ENCODE peak calls at places on chromosomes 16 and 17, in four cellular contexts. T is right cardiac atrium, E is iPS DF 6.9, P is Panc1. L is an unnamed sample. For H3K4me1, the result is how much of the 10 kb centered on the place peaks cover.

GRCh38 chr17:46783031-46783593 is 35.4 kb downstream of the WNT3 start:
- DNase-seq in P (no peak), E (no peak), T (no peak), L (no peak)

GRCh38 chr16:70402916-70403659 is 35.8 kb downstream of the ST3GAL2 start:
- DNase-seq in E (no peak), T (no peak), P (no peak), L (no peak)

GRCh38 chr16:23518435-23518891 is 8.2 kb upstream of the GGA2 start:
- DNase-seq in E (no peak), T (no peak), P (no peak), L (no peak)

GRCh38 chr16:10878644-10879498 is 1.9 kb downstream of the CIITA start:
- DNase-seq in T (peak), E (no peak), P (no peak), L (peak)

GRCh38 chr17:59423137-59423703 is 91.8 kb downstream of the YPEL2 start:
- DNase-seq in P (no peak), E (no peak), T (peak), L (peak)

GRCh38 chr17:69287168-69287567 is 39.8 kb downstream of the ABCA5 start:
- DNase-seq in E (no peak), P (no peak), T (no peak), L (no peak)

GRCh38 chr17:30323262-30323894 is 10.5 kb downstream of the TMIGD1 start:
- DNase-seq in T (no peak), E (no peak), P (no peak), L (no peak)

GRCh38 chr17:6627019-6627418 is 13.5 kb downstream of the KIAA0753 start:
- DNase-seq in E (no peak), T (no peak), P (no peak), L (no peak)

GRCh38 chr17:38619451-38619795 is 13.7 kb upstream of the SRCIN1 start:
- DNase-seq in T (no peak), E (no peak), P (no peak), L (no peak)

GRCh38 chr17:80611831-80612230 is 67.2 kb downstream of the RPTOR start:
- DNase-seq in P (no peak), T (no peak), E (no peak), L (no peak)

GRCh38 chr16:81266680-81267095 is 28.2 kb downstream of the BCO1 start:
- DNase-seq in E (no peak), P (no peak), T (no peak), L (no peak)

GRCh38 chr17:15341385-15341849 is at the start of gene TEKT3:
- DNase-seq in E (peak), P (no peak), T (peak), L (peak)

GRCh38 chr17:17269926-17270773 is 10.9 kb downstream of the COPS3 start:
- DNase-seq in E (peak), P (no peak), T (no peak), L (no peak)

GRCh38 chr17:60102632-60103047 is 23.9 kb upstream of the HEATR6 start:
- DNase-seq in P (no peak), T (peak), E (no peak), L (peak)

GRCh38 chr16:79589495-79590134 is 10.9 kb downstream of the MAF start:
- DNase-seq in P (no peak), E (no peak), T (peak), L (peak)

GRCh38 chr16:19135896-19136438 is 22.2 kb downstream of the ITPRIPL2 start:
- DNase-seq in T (peak), P (no peak), E (no peak), L (no peak)

GRCh38 chr17:73879987-73880386 is 235.7 kb upstream of the SDK2 start:
- DNase-seq in T (no peak), E (no peak), P (no peak), L (no peak)

DNA sequence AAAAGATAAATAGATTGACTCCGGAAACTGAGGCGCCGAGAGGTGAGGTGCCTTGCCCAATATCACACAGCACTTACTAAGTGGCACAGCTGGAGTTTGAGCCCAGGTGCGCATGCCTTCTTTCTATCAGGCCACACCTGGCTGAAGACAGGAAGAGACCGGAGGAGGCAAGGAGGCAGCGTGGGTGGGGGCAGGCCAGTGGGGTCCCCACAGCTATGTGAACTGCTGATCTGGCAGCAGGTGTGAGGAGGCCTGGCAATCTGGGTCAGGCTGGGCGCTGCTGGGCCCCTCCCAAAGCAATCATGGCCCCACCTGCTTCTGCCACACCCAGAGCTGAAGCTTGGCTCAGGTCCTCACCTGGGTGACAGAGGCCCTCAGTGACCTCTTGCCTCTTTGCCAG is 1.9 kb upstream of the GDPD3 start:
- DNase-seq in E (no peak), T (peak), P (no peak), L (no peak)
- H3K4me1 ChIP-seq in E (under half), T (under half), P (under half), L (under half)

GRCh38 chr16:50210266-50211038 is 55.9 kb upstream of the ADCY7 start:
- DNase-seq in T (peak), P (peak), E (peak), L (peak)

GRCh38 chr16:50208460-50208931 is 55.4 kb downstream of the TENT4B start:
- DNase-seq in T (no peak), E (no peak), P (no peak), L (no peak)

GRCh38 chr16:50207652-50208051 is 54.5 kb downstream of the TENT4B start:
- DNase-seq in E (no peak), P (no peak), T (no peak), L (no peak)

GRCh38 chr16:50213939-50214519 is 52.3 kb upstream of the ADCY7 start:
- DNase-seq in T (no peak), E (no peak), P (peak), L (no peak)

DNA sequence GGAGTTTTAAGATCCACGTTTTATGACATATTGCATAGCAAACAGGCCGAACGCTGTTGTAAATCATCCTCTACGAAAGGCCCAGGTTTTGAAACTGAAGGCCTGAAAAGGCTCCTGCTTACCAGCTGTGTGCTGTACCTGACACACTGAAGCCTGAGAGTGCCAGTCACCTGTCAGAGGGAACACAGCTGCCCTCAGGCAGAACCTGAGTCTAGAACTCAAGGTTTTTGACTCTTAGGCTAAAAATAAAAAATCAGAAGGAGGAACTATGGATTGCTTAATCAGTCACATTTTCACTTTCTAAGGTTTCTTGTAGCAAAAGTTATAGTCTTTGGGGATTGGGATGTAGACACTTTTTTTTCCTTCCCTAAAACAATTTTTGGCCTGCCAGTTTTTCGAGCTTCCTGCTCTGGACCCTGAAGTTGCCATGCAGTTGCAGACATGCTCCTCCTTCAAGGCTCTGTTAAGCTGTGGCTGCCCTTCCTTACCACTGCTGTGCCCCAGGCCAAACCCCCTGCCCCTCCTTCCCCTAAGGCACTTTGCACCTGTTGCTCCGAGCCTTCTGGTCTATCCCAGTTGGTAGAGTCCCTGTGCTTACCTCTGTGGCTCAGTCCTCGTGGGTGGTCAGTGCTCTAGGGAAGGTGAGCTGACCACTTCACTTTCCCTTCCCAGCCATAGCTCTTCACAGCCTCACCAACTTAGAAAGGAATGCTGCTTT is 56.6 kb downstream of the TENT4B start:
- DNase-seq in T (no peak), P (no peak), E (no peak), L (no peak)
- H3K4me1 ChIP-seq in T (under half), P (under half), E (under half), L (under half)

DNA sequence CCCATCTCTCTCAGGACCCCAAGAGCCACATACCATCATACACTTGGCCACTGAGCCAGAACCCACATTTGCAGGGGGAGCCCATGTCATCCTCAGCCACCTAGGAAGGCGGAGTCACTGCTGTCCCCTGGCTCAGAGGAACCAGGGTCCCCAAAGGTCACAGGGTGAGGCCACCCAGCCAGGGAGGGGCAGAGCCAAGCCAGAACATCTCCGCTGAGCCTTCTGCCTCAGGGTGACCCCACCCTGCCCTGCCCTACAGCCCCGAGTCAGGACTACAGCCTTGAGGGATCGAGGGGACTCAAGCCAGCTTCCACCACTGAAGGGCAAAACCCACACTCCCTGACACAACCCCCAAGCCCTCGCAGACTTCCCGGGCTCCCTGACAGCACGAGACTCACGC is 17.5 kb downstream of the PIEZO1 start:
- DNase-seq in E (no peak), T (no peak), P (no peak), L (no peak)
- H3K4me1 ChIP-seq in E (under half), T (under half), P (half or more), L (under half)

DNA sequence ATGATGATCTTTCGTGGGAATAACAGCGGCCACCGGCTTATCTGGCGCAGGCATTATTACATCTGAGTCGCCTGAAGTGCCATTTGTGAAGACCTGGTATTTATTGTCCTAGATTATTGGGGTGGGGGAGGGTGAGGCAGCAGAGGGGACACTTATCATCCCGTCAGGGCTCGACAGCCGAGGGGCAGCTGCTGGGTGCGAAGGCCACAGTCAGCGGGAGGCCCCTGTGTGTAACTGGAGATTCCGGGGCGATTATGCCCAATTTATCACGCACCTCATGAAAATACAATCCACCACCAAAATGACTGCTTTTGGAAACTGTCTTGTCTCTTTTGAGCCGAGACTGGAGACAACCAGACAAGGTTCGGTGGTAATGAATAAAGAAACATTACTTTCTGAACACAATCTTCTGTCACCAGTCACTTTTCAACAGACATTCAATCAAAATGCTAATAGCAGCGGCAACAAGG is 199.2 kb downstream of the CCDC182 start:
- DNase-seq in T (no peak), E (no peak), P (no peak), L (no peak)
- H3K4me1 ChIP-seq in T (under half), E (under half), P (under half), L (under half)

DNA sequence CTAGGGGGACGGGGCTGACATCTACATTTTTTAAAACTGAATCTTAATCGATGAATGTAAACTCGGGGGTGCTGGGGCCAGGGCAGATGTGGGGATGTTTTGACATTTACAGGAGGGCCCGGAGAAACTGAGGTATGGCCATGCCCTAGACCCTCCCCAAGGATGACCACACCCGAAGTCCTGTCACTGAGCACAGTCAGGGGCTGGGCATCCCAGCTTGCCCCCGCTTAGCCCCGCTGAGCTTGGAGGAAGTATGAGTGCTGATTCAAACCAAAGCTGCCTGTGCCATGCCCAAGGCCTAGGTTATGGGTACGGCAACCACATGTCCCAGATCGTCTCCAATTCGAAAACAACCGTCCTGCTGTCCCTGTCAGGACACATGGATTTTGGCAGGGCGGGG is 21.4 kb downstream of the ADAM11 start:
- DNase-seq in P (no peak), E (no peak), T (no peak), L (no peak)
- H3K4me1 ChIP-seq in P (under half), E (under half), T (under half), L (under half)

DNA sequence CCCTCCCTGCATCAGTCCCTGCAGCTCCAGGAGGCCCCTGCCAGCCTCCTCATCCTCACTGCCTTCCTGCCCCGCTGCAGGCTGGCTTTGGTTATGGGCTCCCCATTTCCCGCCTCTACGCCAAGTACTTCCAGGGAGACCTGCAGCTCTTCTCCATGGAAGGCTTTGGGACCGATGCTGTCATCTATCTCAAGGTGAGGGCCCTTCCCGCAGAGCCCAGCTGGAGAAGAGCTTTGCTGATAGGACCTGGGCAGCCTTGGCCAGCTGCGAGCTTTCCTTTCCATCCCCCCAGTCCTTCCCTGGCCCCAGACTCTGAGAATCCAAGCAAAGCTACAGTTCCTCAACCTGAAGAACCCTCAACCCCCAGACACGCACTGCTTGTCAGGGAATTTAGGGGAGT is 14.1 kb downstream of the PDK2 start:
- DNase-seq in T (no peak), E (no peak), P (no peak), L (no peak)
- H3K4me1 ChIP-seq in T (under half), E (under half), P (under half), L (under half)

DNA sequence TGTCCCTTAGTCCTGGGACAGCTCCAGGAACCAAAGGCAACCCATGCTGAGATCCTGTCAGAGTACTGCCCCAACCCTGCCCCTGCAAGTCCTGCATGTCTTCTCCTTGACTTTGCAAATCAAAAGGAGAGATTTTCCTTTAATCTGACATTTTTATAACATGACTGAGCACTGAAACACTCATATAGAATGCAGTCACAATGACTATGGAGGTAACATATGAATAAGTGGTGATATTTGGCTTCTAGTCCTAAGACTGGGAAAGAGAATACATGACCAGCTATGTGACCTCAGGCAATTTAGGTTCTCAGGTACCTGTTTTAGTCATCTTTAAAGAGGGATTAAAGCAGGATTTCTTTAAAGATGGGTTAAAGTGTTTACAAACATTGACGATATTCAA is 941.6 kb upstream of the CDH8 start:
- DNase-seq in P (no peak), T (no peak), E (no peak), L (no peak)
- H3K4me1 ChIP-seq in P (under half), T (under half), E (under half), L (under half)